ENCODE peak calls at places on chromosomes 7 and 10, in nine cellular contexts. C is psoas muscle; K is H54; H is NCI-H1092 treated with DMSO at 0.1 percent for 48 hours; B is GM12892; M is ovary; F is stimulated activated naive CD8-positive, alpha-beta T cell treated with anti-CD3 and anti-CD28 coated beads, Interleukin-15, amount 100 ng/mL, for 72 hours; E is kidney epithelial cell; V is HEK293T. L is an unnamed sample.

GRCh38 chr7:146090023-146090645 is 26.5 kb upstream of the CNTNAP2 start:
- DNase-seq in C (no peak), K (no peak), H (peak), B (no peak), M (no peak), F (no peak), E (peak), V (peak), L (peak)

GRCh38 chr7:2295936-2296620 is 18.2 kb downstream of the SNX8 start:
- DNase-seq in C (no peak), K (no peak), H (no peak), B (no peak), M (no peak), F (no peak), E (no peak), V (no peak), L (no peak)

GRCh38 chr10:128058746-128059125 is 67.5 kb downstream of the MKI67 start:
- DNase-seq in C (no peak), K (no peak), H (no peak), B (no peak), M (no peak), F (no peak), E (no peak), V (no peak), L (no peak)

GRCh38 chr7:148135106-148135505 is 455.5 kb upstream of the C7orf33 start:
- DNase-seq in C (no peak), K (no peak), H (no peak), B (no peak), M (no peak), F (no peak), E (no peak), V (peak), L (no peak)

GRCh38 chr7:26013551-26014083 is 138.4 kb upstream of the NFE2L3 start:
- DNase-seq in C (no peak), K (no peak), H (peak), B (no peak), M (no peak), F (no peak), E (peak), V (no peak), L (no peak)

GRCh38 chr10:110704906-110705476 is 60.9 kb downstream of the RBM20 start:
- DNase-seq in C (no peak), K (no peak), H (no peak), B (no peak), M (no peak), F (no peak), E (no peak), V (no peak), L (no peak)

GRCh38 chr10:11345224-11346054 is 266.0 kb downstream of the USP6NL start:
- DNase-seq in C (no peak), K (no peak), H (no peak), B (no peak), M (no peak), F (no peak), E (peak), V (no peak), L (no peak)

GRCh38 chr7:45687185-45687560 is 113.0 kb downstream of the ADCY1 start:
- DNase-seq in C (no peak), K (no peak), H (no peak), B (no peak), M (no peak), F (no peak), E (no peak), V (no peak), L (no peak)

GRCh38 chr7:93817004-93817403 is 73.5 kb downstream of the TFPI2 start:
- DNase-seq in C (no peak), K (no peak), H (no peak), B (no peak), M (no peak), F (no peak), E (no peak), V (no peak), L (no peak)

GRCh38 chr10:11035318-11035920 is 17.7 kb downstream of the CELF2 start:
- DNase-seq in C (peak), K (peak), H (no peak), B (no peak), M (no peak), F (no peak), E (peak), V (no peak), L (no peak)

GRCh38 chr7:13981070-13981469 is 8.4 kb downstream of the ETV1 start:
- DNase-seq in C (no peak), K (peak), H (no peak), B (no peak), M (no peak), F (no peak), E (peak), V (peak), L (peak)

GRCh38 chr10:59082249-59082648 is 94.2 kb upstream of the PHYHIPL start:
- DNase-seq in C (no peak), K (no peak), H (no peak), B (no peak), M (no peak), F (no peak), E (no peak), V (no peak), L (no peak)

GRCh38 chr7:105776068-105776790 is 100.2 kb downstream of the ATXN7L1 start:
- DNase-seq in C (peak), K (peak), H (no peak), B (no peak), M (peak), F (no peak), E (peak), V (no peak), L (peak)

GRCh38 chr7:132770055-132770454 is 193.8 kb upstream of the PLXNA4 start:
- DNase-seq in C (no peak), K (no peak), H (no peak), B (no peak), M (no peak), F (no peak), E (no peak), V (no peak), L (no peak)

L was measured in PC-9.